ENCODE peak calls at places on chromosomes 11 and 22, in four cellular contexts. C is K562, A is A549, I is HepG2. U is an unnamed sample.

GRCh38 chr22:40004836-40005235 is 10.1 kb downstream of the FAM83F start:
- DNase-seq in A (no peak), I (no peak), C (no peak), U (no peak)

GRCh38 chr11:121464352-121464946 is 11.7 kb upstream of the SORL1-AS1 start:
- DNase-seq in I (peak; percentile 15), C (no peak), A (peak; percentile 49), U (no peak)

GRCh38 chr11:35511666-35512065 is 13.8 kb downstream of the PAMR1 start:
- DNase-seq in A (peak; percentile 25), I (no peak), C (no peak), U (no peak)

GRCh38 chr11:66113132-66113856 is 43.2 kb downstream of the PACS1 start:
- DNase-seq in C (no peak), A (peak; percentile 89), I (peak; percentile 53), U (no peak)

GRCh38 chr11:119185916-119186634 is 800 bp downstream of the NHERF4 start:
- DNase-seq in I (no peak), A (no peak), C (no peak), U (no peak)

GRCh38 chr11:130165601-130166456 is 6.2 kb downstream of the ST14 start:
- DNase-seq in C (no peak), A (no peak), I (no peak), U (no peak)

GRCh38 chr22:36177160-36177559 is 16.6 kb upstream of the APOL3 start:
- DNase-seq in C (no peak), A (no peak), I (no peak), U (no peak)

GRCh38 chr11:66956689-66957290 is 1.4 kb downstream of the PC start:
- DNase-seq in A (peak; percentile 71), C (no peak), I (peak; percentile 65), U (no peak)

GRCh38 chr22:30665786-30666185 is 1.9 kb downstream of the DUSP18 start:
- DNase-seq in C (no peak), A (no peak), I (no peak), U (no peak)

GRCh38 chr22:49129736-49130135 is 697.9 kb downstream of the BRD1 start:
- DNase-seq in I (no peak), C (no peak), A (no peak), U (no peak)

GRCh38 chr11:106697058-106697457 is 321.2 kb downstream of the GUCY1A2 start:
- DNase-seq in A (no peak), I (no peak), C (no peak), U (no peak)

GRCh38 chr11:128965485-128965884 is 22.8 kb upstream of the TP53AIP1 start:
- DNase-seq in I (no peak), C (no peak), A (no peak), U (no peak)

GRCh38 chr11:69939551-69940245 is 120.5 kb upstream of the FGF3 start:
- DNase-seq in I (no peak), A (no peak), C (no peak), U (peak; percentile 10)

GRCh38 chr11:67423891-67424613 is 4.2 kb upstream of the RPS6KB2 start:
- DNase-seq in C (no peak), A (no peak), I (no peak), U (no peak)

GRCh38 chr11:68026391-68027105 is 3.9 kb upstream of the NDUFS8 start:
- DNase-seq in I (no peak), C (no peak), A (no peak), U (no peak)

GRCh38 chr11:57480409-57481137 is 20.2 kb downstream of the RTN4RL2 start:
- DNase-seq in I (peak; percentile 61), A (peak; percentile 77), C (peak; percentile 86), U (peak; percentile 93)

GRCh38 chr22:39422721-39423120 is 23.1 kb downstream of the TAB1 start:
- DNase-seq in A (no peak), C (peak; percentile 57), I (no peak), U (no peak)

GRCh38 chr22:39453765-39454378 is 2.9 kb upstream of the MGAT3 start:
- DNase-seq in C (peak; percentile 39), I (no peak), A (no peak), U (no peak)

GRCh38 chr11:129862123-129862522 is 33.3 kb downstream of the NFRKB start:
- DNase-seq in A (peak; percentile 31), I (no peak), C (no peak), U (no peak)

GRCh38 chr22:20566420-20567260 is 59.2 kb downstream of the MED15 start:
- DNase-seq in I (no peak), C (no peak), A (peak; percentile 41), U (no peak)

DNA sequence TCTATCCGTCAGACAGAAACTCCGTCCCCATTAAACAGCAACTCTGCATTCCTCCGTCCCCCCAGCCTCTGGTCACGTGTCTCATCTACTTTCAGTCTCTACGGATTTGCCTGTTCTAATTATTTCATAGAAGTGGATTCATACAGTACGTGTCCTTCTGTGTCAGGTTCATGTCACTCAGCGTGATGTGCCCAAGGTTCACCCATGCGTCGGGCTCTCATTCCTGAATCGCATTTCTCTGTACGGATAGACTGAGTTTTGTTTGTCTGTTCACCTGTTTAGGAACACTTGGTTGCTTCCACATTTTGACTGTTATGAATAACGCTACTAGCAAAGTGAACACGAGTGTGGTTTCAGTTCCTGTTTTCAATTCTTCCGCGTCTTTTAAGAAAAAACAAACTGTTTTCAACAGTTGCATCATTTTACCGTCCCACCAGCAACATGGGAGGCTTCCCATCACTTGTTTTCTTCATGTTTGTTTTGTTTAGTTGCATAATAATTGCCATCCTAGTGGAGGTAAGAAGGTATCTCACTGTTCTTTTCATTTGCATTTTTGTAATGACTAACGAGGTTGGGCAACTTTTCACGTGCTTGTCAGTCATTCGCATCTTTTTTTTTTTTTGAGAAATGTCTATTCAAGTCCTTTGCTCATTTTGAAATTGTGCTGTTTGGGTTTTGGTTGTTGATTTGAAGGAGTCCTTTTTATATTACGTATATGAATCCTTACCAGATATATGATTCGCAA is 8.9 kb upstream of the NLRP6 start:
- DNase-seq in A (no peak), I (peak; percentile 21), C (no peak), U (no peak)
- TF ChIP-seq NR3C1 in A (no peak), I (no peak), C (no peak), U (no peak)

DNA sequence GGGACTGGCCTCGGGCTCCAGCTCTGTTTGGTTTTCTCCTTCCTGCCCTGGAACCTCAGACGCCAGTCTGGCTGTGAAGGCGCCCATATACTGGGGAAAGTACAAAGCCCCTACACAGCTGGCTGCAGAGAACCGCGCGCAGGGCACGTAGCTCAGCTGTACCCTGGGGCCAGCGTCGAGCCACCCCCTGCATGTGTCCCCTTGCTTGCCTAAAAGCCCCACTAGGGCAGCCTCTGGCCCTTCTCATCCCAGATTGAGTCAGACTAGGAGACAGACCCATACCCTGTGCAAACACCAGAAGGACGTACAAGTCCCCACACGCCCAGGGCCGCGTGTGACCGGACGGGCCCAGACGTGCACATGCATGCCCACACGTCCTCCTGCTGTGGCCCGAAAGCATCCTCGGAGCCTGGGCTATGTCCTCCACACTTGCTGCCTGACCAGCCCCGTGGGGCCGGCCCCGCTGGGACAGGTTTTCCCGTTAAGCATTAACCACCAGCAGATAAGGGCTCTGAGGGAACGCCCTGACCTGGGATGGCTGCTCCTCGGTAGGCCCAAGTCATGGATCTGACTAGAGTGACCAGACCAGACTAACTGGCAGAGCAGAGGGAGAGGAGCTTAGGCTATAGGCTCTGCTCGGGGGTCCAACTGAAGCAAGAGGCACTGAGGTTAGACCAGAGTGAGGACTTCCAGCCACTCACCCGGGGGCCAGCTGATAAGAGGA is 4.1 kb upstream of the SYT8 start:
- DNase-seq in C (no peak), I (peak; percentile 74), A (no peak), U (no peak)
- TF ChIP-seq NR3C1 in C (no peak), I (no peak), A (no peak), U (no peak)

GRCh38 chr22:44299124-44299523 is 13.6 kb downstream of the SHISAL1 start:
- DNase-seq in C (no peak), A (no peak), I (no peak), U (no peak)

GRCh38 chr22:44301039-44301438 is 11.7 kb downstream of the SHISAL1 start:
- DNase-seq in C (no peak), I (no peak), A (no peak), U (no peak)

GRCh38 chr22:44297662-44298061 is 15.1 kb downstream of the SHISAL1 start:
- DNase-seq in A (no peak), C (no peak), I (no peak), U (no peak)

GRCh38 chr22:44295406-44295805 is 17.3 kb downstream of the SHISAL1 start:
- DNase-seq in C (no peak), I (no peak), A (no peak), U (no peak)

GRCh38 chr22:44298331-44299087 is 14.2 kb downstream of the SHISAL1 start:
- DNase-seq in C (no peak), I (no peak), A (no peak), U (no peak)
- TF ChIP-seq NR3C1 in C (no peak), I (no peak), A (no peak), U (no peak)

DNA sequence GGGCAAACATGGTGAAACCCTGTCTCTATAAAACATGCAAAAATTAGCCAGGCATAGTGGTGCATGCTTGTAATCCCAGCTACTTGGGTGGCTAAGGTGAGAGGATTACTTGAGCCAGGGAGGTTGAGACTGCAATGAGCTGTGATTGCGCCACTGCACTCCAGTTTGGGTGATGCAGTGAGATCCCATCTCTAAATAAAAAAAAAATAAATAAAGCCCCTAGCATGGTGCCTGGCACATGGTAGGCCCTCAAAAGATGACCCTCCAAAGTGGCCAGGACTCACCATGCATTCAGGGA is 74.6 kb downstream of the PTPRJ start:
- DNase-seq in C (no peak), A (no peak), I (no peak), U (no peak)
- TF ChIP-seq NR3C1 in C (no peak), A (no peak), I (no peak), U (no peak)

U was measured in WTC11.